ENCODE peak calls at places on chromosomes 4 and X, in four cellular contexts. Z is K562, T is GM12878, O is HepG2. H is an unnamed sample.

GRCh38 chr4:7326693-7327340 is 107.9 kb downstream of the PSAPL1 start:
- DNase-seq in Z (no peak), T (no peak), O (no peak), H (no peak)

GRCh38 chr4:95219109-95219508 is 329.7 kb downstream of the UNC5C start:
- DNase-seq in Z (no peak), T (no peak), O (no peak), H (no peak)

GRCh38 chrX:154432210-154432609 is 3.7 kb downstream of the ATP6AP1 start:
- DNase-seq in O (no peak), T (no peak), Z (no peak), H (no peak)

GRCh38 chrX:115690554-115691216 is 129.7 kb downstream of the PLS3 start:
- DNase-seq in T (peak), Z (peak), O (peak), H (peak)

GRCh38 chr4:101178731-101179130 is 168.6 kb downstream of the PPP3CA start:
- DNase-seq in T (no peak), Z (no peak), O (no peak), H (no peak)

GRCh38 chrX:68894513-68895338 is 65.9 kb downstream of the EFNB1 start:
- DNase-seq in T (no peak), Z (peak), O (no peak), H (no peak)

GRCh38 chrX:119982145-119982544 is 38.6 kb upstream of the NKAP start:
- DNase-seq in Z (no peak), O (no peak), T (no peak), H (no peak)

GRCh38 chr4:182555997-182556418 is 312.8 kb downstream of the TENM3 start:
- DNase-seq in T (no peak), O (no peak), Z (no peak), H (no peak)

GRCh38 chr4:140875751-140876389 is 119.7 kb upstream of the TBC1D9 start:
- DNase-seq in Z (no peak), O (no peak), T (no peak), H (no peak)

GRCh38 chr4:74790652-74791051 is 3.7 kb downstream of the BTC start:
- DNase-seq in T (no peak), Z (no peak), O (no peak), H (no peak)

GRCh38 chr4:74796631-74797030 is 2.3 kb upstream of the BTC start:
- DNase-seq in Z (no peak), T (no peak), O (no peak), H (no peak)

GRCh38 chr4:74794341-74794801 is at the start of gene BTC:
- DNase-seq in O (peak), T (no peak), Z (no peak), H (peak)

GRCh38 chr4:74789518-74789917 is 4.8 kb downstream of the BTC start:
- DNase-seq in O (no peak), T (no peak), Z (no peak), H (no peak)

GRCh38 chr4:74793757-74794340 is 474 bp downstream of the BTC start:
- DNase-seq in O (peak), Z (no peak), T (no peak), H (peak)
- TF ChIP-seq HDAC6 in O (no peak), Z (no peak), T (no peak), H (no peak)

GRCh38 chr4:19888587-19888986 is 363.1 kb upstream of the SLIT2 start:
- DNase-seq in T (no peak), Z (no peak), O (no peak), H (no peak)
- TF ChIP-seq HDAC6 in T (no peak), Z (no peak), O (no peak), H (no peak)

GRCh38 chr4:70721747-70722146 is at the start of gene RUFY3:
- DNase-seq in O (no peak), Z (no peak), T (no peak), H (no peak)
- TF ChIP-seq HDAC6 in O (no peak), Z (no peak), T (no peak), H (no peak)

GRCh38 chrX:15413101-15413500 is 28.9 kb upstream of the VEGFD start:
- DNase-seq in Z (no peak), O (no peak), T (no peak), H (no peak)
- TF ChIP-seq HDAC6 in Z (no peak), O (no peak), T (no peak), H (no peak)

GRCh38 chrX:130082244-130083106 is 27.8 kb downstream of the ELF4 start:
- DNase-seq in O (no peak), Z (peak), T (no peak), H (no peak)
- TF ChIP-seq HDAC6 in O (no peak), Z (no peak), T (no peak), H (no peak)

DNA sequence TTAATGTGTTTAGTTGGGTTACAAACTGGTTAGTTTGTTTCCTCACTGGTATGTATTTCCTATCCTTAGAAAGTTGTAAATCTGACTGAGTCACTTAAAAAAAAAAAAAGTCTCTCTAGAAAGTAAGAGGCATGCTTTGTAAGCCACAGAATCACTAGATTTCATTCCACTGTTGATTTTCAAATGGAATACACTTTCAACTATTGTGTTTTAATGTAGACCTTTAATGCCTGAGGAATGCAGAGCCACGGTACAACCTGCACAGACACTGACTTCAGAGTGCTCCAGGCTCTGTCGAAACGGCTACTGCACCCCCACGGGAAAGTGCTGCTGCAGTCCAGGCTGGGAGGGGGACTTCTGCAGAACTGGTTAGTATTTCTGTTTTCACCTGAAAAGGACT is 88.6 kb downstream of the HHIP start:
- DNase-seq in T (no peak), Z (no peak), O (no peak), H (no peak)
- TF ChIP-seq HDAC6 in T (no peak), Z (no peak), O (no peak), H (no peak)

GRCh38 chr4:1712216-1713002 is at the start of gene SLBP:
- DNase-seq in O (peak), Z (peak), T (peak), H (peak)

GRCh38 chr4:1711906-1712215 is 258 bp downstream of the SLBP start:
- DNase-seq in Z (peak), T (no peak), O (no peak), H (no peak)

GRCh38 chr4:1708581-1708980 is 3.5 kb downstream of the SLBP start:
- DNase-seq in T (no peak), O (peak), Z (no peak), H (no peak)

GRCh38 chr4:1713003-1713397 is 881 bp upstream of the SLBP start:
- DNase-seq in Z (no peak), O (no peak), T (no peak), H (no peak)

DNA sequence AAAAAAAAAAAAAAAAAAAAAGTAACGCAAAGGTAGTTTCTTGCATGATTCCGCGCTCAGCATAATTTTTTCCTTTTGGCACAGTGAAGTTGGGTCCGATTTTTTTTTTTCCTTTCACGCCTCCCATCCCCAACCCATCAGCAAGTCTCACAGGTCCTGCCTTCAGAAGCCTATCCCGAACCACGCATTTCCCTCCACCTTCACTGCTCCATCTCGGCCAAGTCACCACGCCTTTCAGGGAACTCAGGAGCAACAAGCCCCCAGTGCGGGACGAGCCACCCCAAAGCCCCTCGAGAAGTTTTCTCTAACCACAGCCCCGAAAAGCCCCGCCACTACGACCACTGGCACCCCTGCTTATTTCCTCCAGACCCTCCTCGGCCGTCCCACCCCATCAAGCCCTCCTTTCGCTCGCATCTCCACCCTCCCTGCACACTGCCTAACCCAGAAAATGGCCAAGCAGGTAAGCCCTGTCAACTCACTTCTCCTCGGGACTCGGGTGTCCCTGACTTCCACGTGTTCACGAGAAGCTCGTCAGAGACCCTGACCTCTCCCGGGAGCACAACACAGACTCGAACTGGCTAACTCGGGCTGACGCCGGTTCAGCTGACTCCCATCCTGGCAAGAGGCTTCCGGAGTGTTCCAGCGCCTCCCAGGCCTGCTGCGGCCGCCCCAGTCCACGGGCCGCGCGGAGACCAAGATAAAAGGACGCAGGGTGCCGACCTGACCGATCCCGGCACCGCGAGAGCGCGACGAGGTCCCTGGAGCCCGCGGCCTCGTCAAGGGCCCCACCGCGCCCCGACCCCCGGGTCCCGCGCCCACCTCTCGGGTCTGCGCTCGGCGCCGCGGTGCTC is 839 bp downstream of the SLBP start:
- DNase-seq in Z (peak), O (no peak), T (no peak), H (no peak)
- TF ChIP-seq HDAC6 in Z (no peak), O (no peak), T (no peak), H (no peak)

DNA sequence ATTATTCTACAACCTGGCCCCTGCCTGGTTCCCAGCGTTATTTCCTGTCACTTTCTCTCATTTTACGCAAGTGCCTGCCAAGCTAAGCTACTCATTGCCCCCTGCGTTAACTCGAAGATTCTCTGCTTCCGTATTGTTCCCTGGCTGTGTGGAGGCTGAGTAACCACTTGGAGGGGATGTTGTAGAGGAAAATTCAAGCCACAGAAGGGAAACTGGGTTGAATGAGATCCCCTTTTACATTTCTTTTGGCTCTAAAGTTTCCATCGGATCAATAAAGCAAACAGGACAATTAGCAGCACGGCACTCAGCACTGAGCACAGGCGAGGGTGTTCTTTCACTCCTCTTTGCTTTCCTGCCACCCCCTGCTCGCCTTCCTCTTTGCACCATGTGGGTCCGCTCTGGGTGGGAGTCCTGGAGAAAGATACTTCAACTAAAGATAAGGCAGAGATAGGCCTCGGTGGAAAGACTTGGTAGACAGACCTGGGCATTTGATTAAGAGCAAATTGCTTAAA is 4.2 kb upstream of the TMSB4X start:
- DNase-seq in Z (no peak), O (peak), T (peak), H (no peak)
- TF ChIP-seq HDAC6 in Z (no peak), O (no peak), T (no peak), H (no peak)